ENCODE peak calls at places on chromosomes 1 and 21, in eight cellular contexts. N is AG09309, F is heart left ventricle, X is WERI-Rb-1, M is tibial nerve, A is GM13977, P is mesothelial cell of epicardium, R is vagina. L is an unnamed sample.

GRCh38 chr1:156336242-156336641 is 1.9 kb downstream of the CCT3 start:
- DNase-seq in N (no peak), F (no peak), X (peak; percentile 49), M (no peak), A (no peak), P (no peak), R (no peak), L (no peak)

GRCh38 chr1:174968750-174969244 is 30.9 kb upstream of the CACYBP start:
- DNase-seq in N (peak; percentile 37), F (no peak), X (no peak), M (no peak), A (peak; percentile 48), P (no peak), R (no peak), L (no peak)

GRCh38 chr1:71049951-71050598 is 2.5 kb upstream of the PTGER3 start:
- DNase-seq in N (no peak), F (no peak), X (no peak), M (no peak), A (peak; percentile 81), P (no peak), R (no peak), L (peak; percentile 20)

GRCh38 chr1:212139526-212140137 is 104.1 kb downstream of the DTL start:
- DNase-seq in N (no peak), F (peak; percentile 32), X (no peak), M (no peak), A (no peak), P (no peak), R (no peak), L (no peak)

GRCh38 chr21:32728455-32729237 is 833 bp upstream of the SYNJ1 start:
- DNase-seq in N (no peak), F (no peak), X (no peak), M (no peak), A (no peak), P (no peak), R (no peak), L (no peak)

GRCh38 chr1:84141177-84142003 is 2.7 kb upstream of the PRKACB start:
- DNase-seq in N (no peak), F (no peak), X (no peak), M (no peak), A (no peak), P (no peak), R (no peak), L (no peak)

GRCh38 chr1:47534417-47534816 is 96.6 kb downstream of the FOXD2 start:
- DNase-seq in N (no peak), F (no peak), X (no peak), M (peak; percentile 42), A (no peak), P (no peak), R (no peak), L (no peak)

GRCh38 chr1:98660941-98661543 is 479 bp upstream of the SNX7 start:
- DNase-seq in N (no peak), F (no peak), X (no peak), M (no peak), A (no peak), P (no peak), R (no peak), L (no peak)

GRCh38 chr1:48227165-48228013 is 4.9 kb downstream of the SLC5A9 start:
- DNase-seq in N (no peak), F (no peak), X (no peak), M (no peak), A (no peak), P (no peak), R (no peak), L (no peak)

GRCh38 chr1:221824025-221824424 is 82.1 kb upstream of the DUSP10 start:
- DNase-seq in N (no peak), F (no peak), X (no peak), M (no peak), A (no peak), P (no peak), R (no peak), L (no peak)

GRCh38 chr1:50529510-50529909 is 106.3 kb upstream of the DMRTA2 start:
- DNase-seq in N (no peak), F (no peak), X (no peak), M (no peak), A (no peak), P (no peak), R (no peak), L (no peak)

GRCh38 chr1:86155061-86155806 is 1.3 kb downstream of the COL24A1 start:
- DNase-seq in N (no peak), F (peak; percentile 37), X (no peak), M (peak; percentile 13), A (peak; percentile 30), P (peak; percentile 38), R (no peak), L (peak; percentile 9)

GRCh38 chr1:19003371-19004290 is 47.2 kb upstream of the IFFO2 start:
- DNase-seq in N (no peak), F (no peak), X (no peak), M (no peak), A (no peak), P (peak; percentile 20), R (peak; percentile 40), L (no peak)

GRCh38 chr1:85661767-85662166 is 46.5 kb downstream of the ZNHIT6 start:
- DNase-seq in N (no peak), F (no peak), X (peak; percentile 14), M (no peak), A (no peak), P (no peak), R (no peak), L (no peak)

GRCh38 chr21:42644223-42645208 is 8.9 kb upstream of the PDE9A start:
- DNase-seq in N (no peak), F (no peak), X (no peak), M (no peak), A (no peak), P (no peak), R (no peak), L (no peak)

GRCh38 chr1:236066828-236067386 is 2.0 kb upstream of the NID1 start:
- DNase-seq in N (no peak), F (peak; percentile 86), X (no peak), M (peak; percentile 36), A (peak; percentile 91), P (no peak), R (no peak), L (no peak)

GRCh38 chr1:86500731-86501130 is 32.0 kb downstream of the CLCA1 start:
- DNase-seq in N (no peak), F (no peak), X (no peak), M (no peak), A (no peak), P (no peak), R (no peak), L (no peak)

GRCh38 chr1:1157426-1157913 is 16.2 kb upstream of the TTLL10 start:
- DNase-seq in N (peak; percentile 57), F (peak; percentile 93), X (no peak), M (peak; percentile 70), A (peak; percentile 93), P (peak; percentile 79), R (peak; percentile 90), L (no peak)

GRCh38 chr1:155196103-155196892 is 11.4 kb downstream of the THBS3 start:
- DNase-seq in N (no peak), F (no peak), X (no peak), M (no peak), A (no peak), P (no peak), R (no peak), L (no peak)

GRCh38 chr1:156122519-156123355 is 8.2 kb downstream of the LMNA start:
- DNase-seq in N (no peak), F (peak; percentile 94), X (peak; percentile 67), M (no peak), A (no peak), P (no peak), R (no peak), L (no peak)

GRCh38 chr1:113579256-113580018 is 179.8 kb downstream of the PHTF1 start:
- DNase-seq in N (no peak), F (no peak), X (no peak), M (no peak), A (no peak), P (no peak), R (no peak), L (no peak)

GRCh38 chr1:98296681-98297080 is 364.8 kb upstream of the SNX7 start:
- DNase-seq in N (no peak), F (no peak), X (no peak), M (no peak), A (no peak), P (no peak), R (no peak), L (no peak)

GRCh38 chr1:182279724-182280506 is 111.7 kb downstream of the GLUL start:
- DNase-seq in N (no peak), F (no peak), X (no peak), M (peak; percentile 66), A (no peak), P (no peak), R (no peak), L (peak; percentile 18)

GRCh38 chr1:118978914-118979701 is 9.0 kb downstream of the TBX15 start:
- DNase-seq in N (no peak), F (no peak), X (no peak), M (no peak), A (peak; percentile 14), P (no peak), R (no peak), L (no peak)

DNA sequence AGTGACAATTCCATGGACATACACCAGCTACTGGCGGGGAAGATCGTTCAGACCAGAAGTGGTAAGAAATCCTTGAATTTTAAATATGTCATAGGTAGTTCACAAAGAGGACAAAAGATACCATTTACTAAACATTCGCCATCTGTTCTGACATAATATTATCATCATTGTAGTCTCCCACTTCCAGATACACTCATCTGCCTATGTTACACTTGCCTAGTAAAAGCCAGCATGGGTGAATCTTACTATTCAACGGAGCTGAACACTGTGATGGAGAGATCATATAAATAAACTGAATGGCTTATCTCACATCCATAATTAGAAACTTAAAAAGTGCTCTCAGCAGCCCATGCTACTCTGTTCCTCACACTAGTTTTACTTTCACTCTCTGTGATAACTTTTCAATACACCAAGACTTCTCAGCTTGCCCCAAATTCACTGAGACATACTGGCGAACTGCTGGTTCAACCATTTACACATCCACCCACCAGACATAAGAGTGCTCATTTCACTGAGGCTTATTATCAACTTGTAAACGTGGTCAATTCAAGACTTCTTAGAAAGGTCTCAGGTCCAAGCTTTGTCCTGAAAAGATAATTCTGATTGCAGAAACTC is 463 bp upstream of the PRRC2C start:
- DNase-seq in N (peak; percentile 23), F (no peak), X (no peak), M (no peak), A (peak; percentile 55), P (no peak), R (no peak), L (no peak)
- TF ChIP-seq CTCF in N (no peak), F (no peak), X (no peak), M (no peak), A (no peak), P (peak; percentile 37), R (no peak), L (no peak)

GRCh38 chr1:9233241-9233941 is 1.2 kb upstream of the H6PD start:
- DNase-seq in N (peak; percentile 88), F (peak; percentile 92), X (no peak), M (peak; percentile 78), A (no peak), P (no peak), R (peak; percentile 98), L (no peak)
- TF ChIP-seq CTCF in N (peak; percentile 2), F (peak; percentile 19), X (no peak), M (no peak), A (no peak), P (no peak), R (no peak), L (no peak)

GRCh38 chr1:153312569-153313186 is at the start of gene PGLYRP3:
- DNase-seq in N (no peak), F (no peak), X (no peak), M (no peak), A (no peak), P (no peak), R (peak; percentile 71), L (no peak)
- TF ChIP-seq CTCF in N (no peak), F (no peak), X (peak; percentile 31), M (no peak), A (no peak), P (no peak), R (no peak), L (no peak)

GRCh38 chr1:196209983-196210382 is 398.3 kb downstream of the KCNT2 start:
- DNase-seq in N (peak; percentile 31), F (no peak), X (no peak), M (no peak), A (no peak), P (no peak), R (no peak), L (no peak)
- TF ChIP-seq CTCF in N (no peak), F (no peak), X (no peak), M (no peak), A (no peak), P (no peak), R (no peak), L (no peak)

L was measured in progenitor cell of endocrine pancreas.